ENCODE peak calls at places on chromosomes 13 and 19, in four cellular contexts. Q is activated CD4-positive, alpha-beta T cell treated with anti-CD3 and anti-CD28 coated beads for 36 hours; Y is T-helper 9 cell; W is T-helper 22 cell. T is an unnamed sample.

GRCh38 chr19:40035996-40036395 is 20.0 kb downstream of the ZNF780B start:
- DNase-seq in Q (no peak), Y (no peak), W (no peak), T (no peak)

GRCh38 chr13:46296920-46297319 is 85.2 kb downstream of the LRRC63 start:
- DNase-seq in Q (no peak), Y (no peak), W (no peak), T (no peak)

GRCh38 chr19:3479177-3479818 is 1.0 kb downstream of the SMIM24 start:
- DNase-seq in Q (peak; percentile 68), Y (no peak), W (no peak), T (no peak)

GRCh38 chr19:17727843-17728242 is 8.6 kb downstream of the MAP1S start:
- DNase-seq in Q (no peak), Y (no peak), W (no peak), T (no peak)

GRCh38 chr13:73063166-73063565 is 4.4 kb downstream of the KLF5 start:
- DNase-seq in Q (no peak), Y (no peak), W (no peak), T (no peak)

GRCh38 chr13:42364613-42365000 is 92.7 kb downstream of the AKAP11 start:
- DNase-seq in Q (no peak), Y (no peak), W (no peak), T (peak; percentile 66)

GRCh38 chr19:2207991-2208860 is 27.9 kb downstream of the PLEKHJ1 start:
- DNase-seq in Q (peak; percentile 41), Y (no peak), W (no peak), T (no peak)

GRCh38 chr19:10815007-10815531 is 20.9 kb downstream of the TMED1 start:
- DNase-seq in Q (no peak), Y (no peak), W (no peak), T (no peak)

GRCh38 chr13:51825165-51825592 is 19.8 kb downstream of the TMEM272 start:
- DNase-seq in Q (no peak), Y (no peak), W (no peak), T (no peak)

GRCh38 chr19:10881403-10882107 is 10.2 kb downstream of the CARM1 start:
- DNase-seq in Q (no peak), Y (no peak), W (no peak), T (no peak)

GRCh38 chr13:24161010-24161775 is 673 bp downstream of the SPATA13 start:
- DNase-seq in Q (peak; percentile 64), Y (peak; percentile 24), W (peak; percentile 7), T (no peak)

GRCh38 chr19:57667220-57667619 is 1.5 kb upstream of the ZSCAN4 start:
- DNase-seq in Q (no peak), Y (no peak), W (no peak), T (peak; percentile 42)

GRCh38 chr19:10251792-10252694 is at the start of gene MRPL4:
- DNase-seq in Q (peak; percentile 97), Y (peak; percentile 91), W (peak; percentile 96), T (peak; percentile 99)

GRCh38 chr19:962683-963385 is 21.3 kb upstream of the WDR18 start:
- DNase-seq in Q (no peak), Y (no peak), W (no peak), T (no peak)

GRCh38 chr19:34556500-34556899 is 74.9 kb downstream of the WTIP start:
- DNase-seq in Q (peak; percentile 61), Y (no peak), W (no peak), T (no peak)

GRCh38 chr13:32299893-32300292 is 15.3 kb downstream of the ZAR1L start:
- DNase-seq in Q (peak; percentile 28), Y (no peak), W (no peak), T (no peak)

GRCh38 chr13:70128098-70128497 is 19.8 kb upstream of the KLHL1 start:
- DNase-seq in Q (no peak), Y (no peak), W (no peak), T (no peak)

GRCh38 chr13:112444001-112444311 is 67.8 kb downstream of the SPACA7 start:
- DNase-seq in Q (peak; percentile 80), Y (no peak), W (no peak), T (peak; percentile 91)

GRCh38 chr13:30000373-30000770 is 150.0 kb upstream of the UBL3 start:
- DNase-seq in Q (no peak), Y (no peak), W (no peak), T (no peak)

GRCh38 chr19:50563597-50563996 is 4.6 kb downstream of the LRRC4B start:
- DNase-seq in Q (no peak), Y (no peak), W (no peak), T (no peak)

GRCh38 chr19:35845215-35846037 is 6.9 kb downstream of the NPHS1 start:
- DNase-seq in Q (peak; percentile 31), Y (no peak), W (no peak), T (no peak)

GRCh38 chr13:33249066-33249465 is 36.5 kb downstream of the STARD13 start:
- DNase-seq in Q (no peak), Y (no peak), W (no peak), T (no peak)

GRCh38 chr19:58042709-58043340 is 9.0 kb downstream of the ZSCAN1 start:
- DNase-seq in Q (peak; percentile 29), Y (no peak), W (no peak), T (no peak)

GRCh38 chr19:33407716-33408115 is 34.2 kb downstream of the CEBPG start:
- DNase-seq in Q (no peak), Y (no peak), W (no peak), T (no peak)

T was measured in esophagus muscularis mucosa.